ENCODE peak calls at places on chromosomes 12 and 14, in four cellular contexts. One of them, this sample, is unnamed.

GRCh38 chr14:72947366-72948160 is 21.3 kb downstream of the DCAF4 start:
- DNase-seq in EH: no peak
- DNase-seq in T-helper 17 cell: no peak
- DNase-seq in stomach: no peak
- DNase-seq in this sample: no peak

GRCh38 chr14:105315211-105315721 is 718 bp downstream of the PACS2 start:
- DNase-seq in EH: peak
- DNase-seq in T-helper 17 cell: peak
- DNase-seq in stomach: peak
- DNase-seq in this sample: peak

GRCh38 chr14:75823334-75823733 is 158.5 kb downstream of the TGFB3 start:
- DNase-seq in EH: peak
- DNase-seq in T-helper 17 cell: no peak
- DNase-seq in stomach: no peak
- DNase-seq in this sample: no peak

GRCh38 chr12:8081228-8081920 is 700 bp upstream of the NECAP1 start:
- DNase-seq in EH: peak
- DNase-seq in T-helper 17 cell: no peak
- DNase-seq in stomach: no peak
- DNase-seq in this sample: no peak

GRCh38 chr14:55425091-55425490 is 13.5 kb upstream of the ATG14 start:
- DNase-seq in EH: peak
- DNase-seq in T-helper 17 cell: no peak
- DNase-seq in stomach: no peak
- DNase-seq in this sample: no peak

GRCh38 chr14:29475641-29476040 is 452.0 kb downstream of the PRKD1 start:
- DNase-seq in EH: peak
- DNase-seq in T-helper 17 cell: no peak
- DNase-seq in stomach: no peak
- DNase-seq in this sample: no peak

GRCh38 chr14:95862243-95862642 is 14.4 kb upstream of the TUNAR start:
- DNase-seq in EH: peak
- DNase-seq in T-helper 17 cell: no peak
- DNase-seq in stomach: no peak
- DNase-seq in this sample: no peak

GRCh38 chr12:62637679-62638078 is 171.1 kb downstream of the MON2 start:
- DNase-seq in EH: no peak
- DNase-seq in T-helper 17 cell: no peak
- DNase-seq in stomach: no peak
- DNase-seq in this sample: no peak

GRCh38 chr12:121916719-121917118 is 1.7 kb upstream of the CFAP251 start:
- DNase-seq in EH: peak
- DNase-seq in T-helper 17 cell: no peak
- DNase-seq in stomach: no peak
- DNase-seq in this sample: no peak

GRCh38 chr12:107450541-107450940 is 235.1 kb upstream of the PWP1 start:
- DNase-seq in EH: no peak
- DNase-seq in T-helper 17 cell: no peak
- DNase-seq in stomach: no peak
- DNase-seq in this sample: no peak

GRCh38 chr14:22002860-22003284 is 329.3 kb upstream of the OR4E1 start:
- DNase-seq in EH: no peak
- DNase-seq in T-helper 17 cell: peak
- DNase-seq in stomach: no peak
- DNase-seq in this sample: peak

GRCh38 chr12:7935773-7936581 is at the start of gene SLC2A3:
- DNase-seq in EH: peak
- DNase-seq in T-helper 17 cell: peak
- DNase-seq in stomach: peak
- DNase-seq in this sample: peak

GRCh38 chr14:77203611-77204456 is 22.2 kb downstream of the TMEM63C start:
- DNase-seq in EH: no peak
- DNase-seq in T-helper 17 cell: no peak
- DNase-seq in stomach: no peak
- DNase-seq in this sample: no peak

GRCh38 chr12:89073027-89073398 is 279.3 kb downstream of the DUSP6 start:
- DNase-seq in EH: peak
- DNase-seq in T-helper 17 cell: no peak
- DNase-seq in stomach: no peak
- DNase-seq in this sample: no peak